ENCODE peak calls at places on chromosomes 13 and 19, in six cellular contexts. M is neural progenitor cell, Q is epithelial cell of proximal tubule, U is transverse colon, T is fibroblast of the aortic adventitia, G is left ventricle myocardium inferior. W is an unnamed sample.

GRCh38 chr13:76991432-76991795 is 467 bp upstream of the CLN5 start:
- DNase-seq in T (no peak), G (no peak), U (peak), Q (no peak), M (peak), W (no peak)

GRCh38 chr19:6739390-6739883 is at the start of gene TRIP10:
- DNase-seq in G (peak), T (peak), U (peak), Q (no peak), M (peak), W (peak)

GRCh38 chr19:18220632-18221275 is 5.5 kb downstream of the PDE4C start:
- DNase-seq in U (no peak), M (peak), T (no peak), Q (no peak), G (no peak), W (peak)

GRCh38 chr19:19955208-19955607 is 54.5 kb downstream of the ZNF93 start:
- DNase-seq in T (no peak), Q (no peak), U (no peak), G (no peak), M (no peak), W (no peak)

GRCh38 chr19:17074628-17075034 is 621 bp downstream of the HAUS8 start:
- DNase-seq in Q (no peak), U (no peak), M (no peak), T (no peak), G (no peak), W (no peak)

GRCh38 chr19:13633109-13633508 is 126.8 kb upstream of the CACNA1A start:
- DNase-seq in U (peak), T (peak), Q (no peak), G (no peak), M (peak), W (peak)

GRCh38 chr19:18415177-18415867 is 3.9 kb upstream of the SSBP4 start:
- DNase-seq in G (peak), M (no peak), T (peak), Q (no peak), U (peak), W (peak)

GRCh38 chr13:100797921-100798320 is 123.3 kb upstream of the TMTC4 start:
- DNase-seq in Q (no peak), G (no peak), T (no peak), M (no peak), U (no peak), W (no peak)

GRCh38 chr13:29693297-29693945 is 97.9 kb upstream of the SLC7A1 start:
- DNase-seq in G (no peak), T (no peak), U (peak), Q (no peak), M (no peak), W (no peak)

GRCh38 chr19:55703790-55704215 is 28.8 kb downstream of the EPN1 start:
- DNase-seq in T (peak), Q (no peak), M (peak), G (no peak), U (peak), W (no peak)

GRCh38 chr13:76707360-76707759 is 178.8 kb downstream of the KCTD12 start:
- DNase-seq in M (no peak), G (no peak), T (peak), U (no peak), Q (no peak), W (no peak)

GRCh38 chr19:41416194-41416674 is 10.9 kb downstream of the B3GNT8 start:
- DNase-seq in G (no peak), T (no peak), Q (no peak), M (no peak), U (peak), W (no peak)

GRCh38 chr13:41919031-41919740 is 41.7 kb downstream of the VWA8 start:
- DNase-seq in U (no peak), G (no peak), Q (no peak), M (no peak), T (peak), W (no peak)

GRCh38 chr13:113946409-113947181 is 27.3 kb downstream of the C13orf46 start:
- DNase-seq in U (no peak), Q (no peak), T (no peak), M (no peak), G (no peak), W (no peak)

GRCh38 chr13:37934339-37935191 is 65.0 kb upstream of the TRPC4 start:
- DNase-seq in U (no peak), G (peak), M (peak), T (no peak), Q (no peak), W (no peak)

GRCh38 chr13:45339867-45340266 is 1.1 kb downstream of the TPT1 start:
- DNase-seq in U (no peak), M (no peak), G (no peak), Q (no peak), T (no peak), W (no peak)

GRCh38 chr13:39892731-39893293 is 237.3 kb downstream of the COG6 start:
- DNase-seq in G (peak), U (no peak), M (no peak), T (peak), Q (no peak), W (no peak)

GRCh38 chr19:11539495-11540365 is 1.1 kb downstream of the CNN1 start:
- DNase-seq in U (peak), T (no peak), G (peak), Q (no peak), M (peak), W (peak)

GRCh38 chr19:18300930-18301717 is 19.7 kb upstream of the JUND start:
- DNase-seq in M (no peak), U (peak), T (peak), Q (no peak), G (peak), W (no peak)

GRCh38 chr13:25324100-25324499 is 22.7 kb downstream of the NUP58 start:
- DNase-seq in T (no peak), Q (no peak), M (no peak), G (no peak), U (no peak), W (no peak)

GRCh38 chr19:46442808-46443450 is 14.2 kb upstream of the PNMA8C start:
- DNase-seq in T (peak), Q (no peak), G (no peak), U (no peak), M (no peak), W (no peak)

GRCh38 chr19:29624489-29625210 is 18.6 kb downstream of the POP4 start:
- DNase-seq in U (no peak), G (no peak), Q (no peak), T (no peak), M (no peak), W (no peak)

GRCh38 chr13:106187501-106187900 is 348.0 kb downstream of the EFNB2 start:
- DNase-seq in Q (no peak), T (no peak), M (no peak), G (no peak), U (no peak), W (no peak)

GRCh38 chr19:6235031-6235951 is 44.5 kb downstream of the MLLT1 start:
- DNase-seq in Q (no peak), T (no peak), M (no peak), U (no peak), G (peak), W (no peak)

GRCh38 chr19:1360818-1361461 is 22.8 kb upstream of the NDUFS7 start:
- DNase-seq in U (peak), Q (no peak), T (peak), G (peak), M (peak), W (peak)

GRCh38 chr13:50531917-50532899 is 311.3 kb downstream of the DLEU7 start:
- DNase-seq in G (no peak), U (no peak), M (no peak), Q (no peak), T (peak), W (no peak)

GRCh38 chr19:540867-541637 is 2.8 kb upstream of the GZMM start:
- DNase-seq in G (no peak), Q (no peak), U (no peak), M (no peak), T (no peak), W (no peak)

GRCh38 chr19:19420570-19421301 is 15.3 kb downstream of the GATAD2A start:
- DNase-seq in G (no peak), T (no peak), U (no peak), M (no peak), Q (no peak), W (no peak)

GRCh38 chr19:55809381-55810058 is 22.3 kb downstream of the NLRP11 start:
- DNase-seq in M (peak), G (peak), T (peak), Q (no peak), U (peak), W (peak)

GRCh38 chr13:90868321-90868920 is 479.1 kb upstream of the MIR17HG start:
- DNase-seq in T (peak), G (no peak), U (no peak), M (peak), Q (no peak), W (peak)

GRCh38 chr13:32731576-32731975 is 145.3 kb downstream of the PDS5B start:
- DNase-seq in M (no peak), G (no peak), T (peak), Q (no peak), U (no peak), W (no peak)

GRCh38 chr13:113585828-113586355 is 1.3 kb downstream of the TFDP1 start:
- DNase-seq in U (peak), T (peak), G (no peak), Q (no peak), M (no peak), W (no peak)

GRCh38 chr13:112057736-112058518 is 9.0 kb upstream of the SOX1 start:
- DNase-seq in G (no peak), U (no peak), Q (no peak), M (peak), T (no peak), W (no peak)

GRCh38 chr19:16076154-16076957 is at the start of gene TPM4:
- DNase-seq in U (peak), Q (no peak), G (peak), T (peak), M (peak), W (peak)

GRCh38 chr13:94813920-94814500 is 101.7 kb upstream of the SOX21 start:
- DNase-seq in T (no peak), U (no peak), M (peak), G (no peak), Q (no peak), W (no peak)

GRCh38 chr19:40225440-40226305 is 816 bp downstream of the CCNP start:
- DNase-seq in M (no peak), Q (no peak), U (no peak), T (peak), G (no peak), W (no peak)
- TF ChIP-seq CTCF in M (no peak), Q (no peak), U (no peak), T (peak), G (no peak), W (no peak)

GRCh38 chr13:97348569-97349100 is 85.3 kb upstream of the RAP2A start:
- DNase-seq in G (no peak), U (no peak), T (no peak), Q (no peak), M (no peak), W (no peak)

GRCh38 chr13:97344250-97345175 is 89.5 kb upstream of the RAP2A start:
- DNase-seq in U (peak), Q (no peak), M (peak), G (peak), T (peak), W (peak)

GRCh38 chr13:97347255-97347653 is 86.7 kb upstream of the RAP2A start:
- DNase-seq in Q (no peak), G (no peak), T (no peak), U (no peak), M (no peak), W (no peak)

GRCh38 chr13:97346561-97347254 is 87.3 kb upstream of the RAP2A start:
- DNase-seq in T (no peak), M (no peak), G (no peak), U (no peak), Q (no peak), W (no peak)

GRCh38 chr13:97346097-97346496 is 87.9 kb upstream of the RAP2A start:
- DNase-seq in Q (no peak), U (no peak), G (no peak), T (no peak), M (no peak), W (no peak)
- TF ChIP-seq CTCF in Q (no peak), U (no peak), G (no peak), T (no peak), M (no peak), W (no peak)

GRCh38 chr19:53927745-53928144 is 18.7 kb downstream of the CACNG7 start:
- DNase-seq in U (no peak), G (no peak), M (peak), Q (no peak), T (peak), W (peak)
- TF ChIP-seq CTCF in U (no peak), G (no peak), M (no peak), Q (no peak), T (no peak), W (no peak)

GRCh38 chr13:99220199-99220931 is 19.7 kb downstream of the UBAC2 start:
- DNase-seq in G (no peak), U (no peak), T (no peak), M (no peak), Q (no peak), W (no peak)

GRCh38 chr13:99218969-99219368 is 18.3 kb downstream of the UBAC2 start:
- DNase-seq in M (no peak), Q (no peak), G (no peak), U (peak), T (no peak), W (no peak)

GRCh38 chr13:99218545-99218944 is 17.9 kb downstream of the UBAC2 start:
- DNase-seq in M (peak), Q (no peak), T (peak), U (no peak), G (peak), W (peak)

GRCh38 chr13:99224019-99224418 is 23.4 kb downstream of the UBAC2 start:
- DNase-seq in U (no peak), T (no peak), M (peak), G (no peak), Q (no peak), W (no peak)

GRCh38 chr13:99221567-99222239 is 21.0 kb downstream of the UBAC2 start:
- DNase-seq in M (no peak), G (no peak), T (no peak), Q (no peak), U (no peak), W (no peak)
- TF ChIP-seq CTCF in M (no peak), G (no peak), T (no peak), Q (no peak), U (no peak), W (no peak)

GRCh38 chr19:38740252-38740592 is 4.1 kb downstream of the CAPN12 start:
- DNase-seq in G (no peak), Q (no peak), T (no peak), M (no peak), U (no peak), W (no peak)

GRCh38 chr19:38739440-38740251 is 4.6 kb downstream of the CAPN12 start:
- DNase-seq in G (no peak), U (no peak), T (no peak), M (no peak), Q (no peak), W (no peak)

GRCh38 chr19:38736413-38737280 is 7.6 kb downstream of the CAPN12 start:
- DNase-seq in G (no peak), M (peak), T (no peak), Q (no peak), U (peak), W (peak)

GRCh38 chr19:38737297-38737865 is 6.9 kb downstream of the CAPN12 start:
- DNase-seq in U (no peak), G (no peak), T (no peak), Q (no peak), M (no peak), W (no peak)

GRCh38 chr19:38737921-38738731 is 6.1 kb downstream of the CAPN12 start:
- DNase-seq in Q (no peak), T (no peak), U (no peak), M (no peak), G (no peak), W (no peak)
- TF ChIP-seq CTCF in Q (no peak), T (no peak), U (no peak), M (no peak), G (no peak), W (no peak)

GRCh38 chr19:44866672-44867071 is 20.6 kb downstream of the NECTIN2 start:
- DNase-seq in T (no peak), U (no peak), M (no peak), G (no peak), Q (no peak), W (no peak)
- TF ChIP-seq CTCF in T (no peak), U (no peak), M (no peak), G (no peak), Q (no peak), W (no peak)

W was measured in nephron progenitor cell.